ENCODE peak calls at places on chromosomes 11 and 22, in ten cellular contexts. G, E, L, W, T, V, N, I, S and Y are unnamed samples.

GRCh38 chr11:123654566-123655081 is at the start of gene SCN3B:
- DNase-seq in T (peak; percentile 39), E (no peak), G (no peak), L (peak; percentile 73), I (peak; percentile 67), W (peak; percentile 69), V (no peak), S (no peak), N (no peak), Y (peak; percentile 90)

GRCh38 chr22:22710719-22711531 is 66.5 kb downstream of the GGTLC2 start:
- DNase-seq in L (peak; percentile 70), T (peak; percentile 67), I (no peak), G (no peak), S (no peak), V (peak; percentile 84), N (no peak), W (peak; percentile 37), E (peak; percentile 69), Y (peak; percentile 76)

GRCh38 chr22:27747396-27748256 is 53.9 kb downstream of the MN1 start:
- DNase-seq in W (no peak), N (no peak), L (no peak), T (peak; percentile 31), G (no peak), V (no peak), E (no peak), I (no peak), S (no peak), Y (no peak)

GRCh38 chr11:67545280-67545679 is 22.0 kb upstream of the CABP2 start:
- DNase-seq in S (no peak), N (no peak), V (no peak), T (no peak), I (no peak), G (no peak), L (no peak), W (no peak), E (no peak), Y (no peak)

GRCh38 chr11:17010851-17011420 is 3.3 kb downstream of the PLEKHA7 start:
- DNase-seq in E (no peak), L (no peak), I (no peak), G (no peak), T (no peak), N (no peak), W (no peak), S (no peak), V (no peak), Y (no peak)

GRCh38 chr11:110832080-110832479 is 119.8 kb upstream of the ARHGAP20 start:
- DNase-seq in L (no peak), W (no peak), E (no peak), N (no peak), G (no peak), V (no peak), S (no peak), I (no peak), T (no peak), Y (no peak)

GRCh38 chr11:450809-451451 is 851 bp downstream of the PTDSS2 start:
- DNase-seq in E (peak; percentile 78), N (no peak), I (peak; percentile 64), G (no peak), W (peak; percentile 69), V (peak; percentile 80), L (peak; percentile 75), T (peak; percentile 56), S (peak; percentile 43), Y (peak; percentile 63)

GRCh38 chr11:120258661-120259060 is 18.7 kb downstream of the POU2F3 start:
- DNase-seq in N (no peak), V (no peak), W (no peak), E (no peak), S (no peak), G (no peak), L (no peak), T (no peak), I (no peak), Y (no peak)

GRCh38 chr11:119594639-119595249 is 134.3 kb downstream of the NECTIN1 start:
- DNase-seq in I (peak; percentile 31), W (no peak), S (peak; percentile 46), E (no peak), T (peak; percentile 81), L (no peak), V (no peak), G (no peak), N (no peak), Y (no peak)

GRCh38 chr11:96704847-96705246 is 315.0 kb downstream of the JRKL start:
- DNase-seq in E (no peak), S (no peak), N (no peak), W (no peak), T (no peak), L (no peak), V (no peak), I (no peak), G (no peak), Y (no peak)

GRCh38 chr22:50267591-50268390 is 2.4 kb downstream of the MAPK11 start:
- DNase-seq in L (peak; percentile 77), T (peak; percentile 27), E (peak; percentile 71), W (peak; percentile 60), G (no peak), N (no peak), I (peak; percentile 37), S (peak; percentile 41), V (peak; percentile 69), Y (peak; percentile 66)

DNA sequence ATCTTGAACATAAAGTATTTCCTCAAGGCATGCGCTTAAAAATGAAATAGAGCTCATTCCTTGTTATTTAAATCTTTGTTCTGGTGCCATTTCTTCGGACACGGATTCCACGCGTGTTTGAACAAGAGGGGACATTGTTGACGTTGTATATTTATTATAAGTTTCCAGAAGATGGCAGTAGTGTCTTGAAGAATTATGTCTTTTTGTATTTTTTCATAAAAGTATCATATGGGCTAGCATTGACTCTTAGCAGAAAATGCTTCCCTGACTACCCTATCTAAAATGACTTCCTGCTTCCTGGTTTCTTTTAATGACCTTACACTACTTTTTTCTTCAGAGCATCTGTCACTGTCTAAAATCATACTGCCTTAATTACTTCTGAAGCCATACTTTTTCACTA is 20.4 kb downstream of the BIRC2 start:
- DNase-seq in I (no peak), V (peak; percentile 22), G (no peak), E (peak; percentile 63), S (no peak), L (no peak), T (peak; percentile 17), W (peak; percentile 29), N (no peak), Y (no peak)
- TF ChIP-seq CTCF in I (peak; percentile 4), V (peak; percentile 61), G (peak; percentile 15), E (peak; percentile 77), S (peak; percentile 51), L (no peak), T (peak; percentile 3), W (peak; percentile 46), N (no peak), Y (no peak)

GRCh38 chr11:86313793-86314192 is 11.8 kb downstream of the HIKESHI start:
- DNase-seq in V (no peak), G (no peak), E (no peak), N (no peak), T (no peak), I (no peak), S (no peak), L (no peak), W (no peak), Y (no peak)

GRCh38 chr11:86314636-86315035 is 12.6 kb downstream of the HIKESHI start:
- DNase-seq in L (no peak), G (no peak), E (no peak), W (no peak), T (no peak), V (no peak), S (no peak), N (no peak), I (no peak), Y (no peak)
- TF ChIP-seq CTCF in L (no peak), G (no peak), E (no peak), W (no peak), T (no peak), V (no peak), S (no peak), N (no peak), I (no peak), Y (no peak)

GRCh38 chr11:31763296-31763695 is 47.8 kb downstream of the PAX6 start:
- DNase-seq in W (no peak), V (no peak), E (no peak), S (no peak), G (no peak), L (no peak), T (no peak), N (no peak), I (no peak), Y (no peak)

GRCh38 chr11:31764186-31764730 is 46.9 kb downstream of the PAX6 start:
- DNase-seq in W (no peak), I (no peak), N (no peak), L (no peak), V (no peak), E (no peak), G (no peak), T (no peak), S (no peak), Y (no peak)

GRCh38 chr11:31764766-31765165 is 46.4 kb downstream of the PAX6 start:
- DNase-seq in E (no peak), I (no peak), L (no peak), G (no peak), V (no peak), S (no peak), T (no peak), N (no peak), W (no peak), Y (no peak)

GRCh38 chr11:31757245-31757835 is 53.8 kb downstream of the PAX6 start:
- DNase-seq in I (no peak), W (no peak), G (no peak), N (no peak), E (no peak), L (no peak), T (peak; percentile 1), S (no peak), V (no peak), Y (no peak)

DNA sequence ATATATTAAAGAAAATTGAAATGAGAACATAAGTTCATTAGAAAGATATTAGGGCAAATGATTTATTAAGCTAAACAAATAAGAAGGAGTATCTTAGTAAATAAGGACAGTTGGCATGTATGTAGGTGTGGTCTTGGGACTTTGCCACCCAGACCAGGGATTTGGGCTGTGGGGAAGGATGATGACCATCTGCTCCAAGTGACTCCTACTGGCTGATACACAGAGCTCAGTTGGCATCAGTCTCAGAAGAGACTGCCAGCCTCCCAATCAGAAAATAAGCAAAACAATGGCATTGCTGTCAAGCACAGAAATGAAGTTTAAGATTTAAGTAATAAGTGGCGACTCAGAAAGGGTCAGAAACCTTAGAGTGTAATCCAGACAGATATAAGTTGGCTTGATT is 49.5 kb downstream of the PAX6 start:
- DNase-seq in G (no peak), W (peak; percentile 6), N (no peak), E (no peak), V (no peak), S (no peak), T (no peak), I (no peak), L (no peak), Y (no peak)
- TF ChIP-seq CTCF in G (no peak), W (no peak), N (no peak), E (no peak), V (no peak), S (no peak), T (no peak), I (no peak), L (no peak), Y (no peak)

DNA sequence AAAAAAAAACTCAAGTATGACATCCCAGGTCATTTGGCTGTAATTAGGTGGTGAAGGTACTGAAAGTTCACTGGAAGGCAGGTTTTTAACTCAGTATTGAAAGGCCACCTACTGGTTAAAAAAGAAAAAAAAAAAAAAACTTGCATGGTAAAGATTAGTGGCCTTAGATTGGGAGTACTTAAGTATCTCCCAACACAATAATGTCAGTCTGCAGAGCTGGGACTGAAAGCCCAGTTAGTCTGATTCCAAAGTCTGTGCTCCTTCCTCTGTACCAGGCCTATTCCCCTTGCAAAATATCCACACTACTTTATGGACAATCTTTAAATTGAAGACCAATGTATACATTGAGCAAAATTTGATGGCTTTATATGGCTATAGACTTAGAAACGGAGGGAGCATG is 85.5 kb downstream of the NOX4 start:
- DNase-seq in G (no peak), N (no peak), E (no peak), S (no peak), L (no peak), W (peak; percentile 1), I (peak; percentile 26), T (peak; percentile 26), V (no peak), Y (no peak)
- TF ChIP-seq CTCF in G (peak; percentile 22), N (no peak), E (peak; percentile 21), S (peak; percentile 69), L (no peak), W (no peak), I (peak; percentile 46), T (peak; percentile 8), V (no peak), Y (peak; percentile 58)